ENCODE peak calls at places on chromosomes 1 and 21, in eight cellular contexts. X is AG04450; O is CD4-positive, alpha-beta T cell; L is GM12865; R is GM10248; M is psoas muscle; H is prostate gland; N is HL-60. D is an unnamed sample.

GRCh38 chr1:235102259-235102582 is 26.4 kb downstream of the TOMM20 start:
- DNase-seq in R (no peak), H (no peak), O (no peak), X (no peak), M (no peak), N (no peak), L (no peak), D (no peak)

GRCh38 chr1:182707116-182707515 is 22.7 kb upstream of the RGS8 start:
- DNase-seq in X (no peak), L (no peak), M (no peak), H (peak; percentile 74), N (no peak), R (no peak), O (no peak), D (no peak)

GRCh38 chr1:71080178-71080781 is 555 bp downstream of the ZRANB2 start:
- DNase-seq in R (peak; percentile 11), H (no peak), N (no peak), L (peak; percentile 31), X (no peak), O (no peak), M (no peak), D (no peak)

GRCh38 chr1:25996966-25997758 is 701 bp downstream of the PAFAH2 start:
- DNase-seq in M (no peak), N (peak; percentile 98), R (peak; percentile 55), L (peak; percentile 56), H (no peak), O (no peak), X (no peak), D (no peak)

GRCh38 chr1:81414417-81415087 is 386.2 kb upstream of the ADGRL2 start:
- DNase-seq in R (peak; percentile 57), H (peak; percentile 12), N (no peak), O (no peak), M (peak; percentile 58), L (peak; percentile 75), X (no peak), D (peak; percentile 82)

GRCh38 chr1:154502066-154502741 is at the start of the genes SHE and TDRD10:
- DNase-seq in N (no peak), R (peak; percentile 45), H (no peak), O (no peak), M (peak; percentile 64), X (no peak), L (no peak), D (no peak)

GRCh38 chr1:45272943-45273342 is 53.8 kb upstream of the HPDL start:
- DNase-seq in H (no peak), X (peak; percentile 26), L (no peak), R (no peak), N (no peak), O (no peak), M (no peak), D (no peak)

GRCh38 chr1:216723274-216723780 is at the start of gene ESRRG:
- DNase-seq in O (no peak), L (no peak), X (no peak), R (no peak), N (no peak), M (peak; percentile 56), H (peak; percentile 71), D (peak; percentile 75)

GRCh38 chr1:104621221-104621620 is 871.5 kb downstream of the AMY1C start:
- DNase-seq in N (no peak), R (no peak), X (no peak), O (no peak), M (no peak), L (no peak), H (no peak), D (no peak)

GRCh38 chr21:33022828-33023573 is 2.7 kb upstream of the OLIG2 start:
- DNase-seq in M (no peak), X (no peak), O (no peak), R (no peak), N (no peak), H (no peak), L (no peak), D (no peak)

GRCh38 chr1:13662498-13662897 is 37.5 kb upstream of the PRDM2 start:
- DNase-seq in H (peak; percentile 16), N (no peak), L (no peak), M (no peak), O (no peak), X (no peak), R (no peak), D (no peak)

GRCh38 chr1:182054698-182055326 is 6.7 kb downstream of the ZNF648 start:
- DNase-seq in X (no peak), M (no peak), R (peak; percentile 56), H (peak; percentile 18), O (peak; percentile 30), N (no peak), L (peak; percentile 68), D (peak; percentile 75)

GRCh38 chr1:28517649-28517999 is 11.8 kb downstream of the RCC1 start:
- DNase-seq in M (no peak), H (no peak), N (no peak), L (peak; percentile 42), O (no peak), R (no peak), X (no peak), D (no peak)

GRCh38 chr1:16617101-16617727 is 3.9 kb upstream of the NBPF1 start:
- DNase-seq in O (no peak), M (no peak), N (no peak), R (no peak), X (no peak), H (no peak), L (no peak), D (no peak)

GRCh38 chr1:39177641-39178040 is 26.9 kb upstream of the MACF1 start:
- DNase-seq in X (no peak), N (no peak), M (no peak), L (no peak), H (no peak), O (no peak), R (no peak), D (no peak)

GRCh38 chr1:23581219-23581618 is 21.9 kb upstream of the ID3 start:
- DNase-seq in O (no peak), M (peak; percentile 67), R (no peak), L (no peak), X (peak; percentile 50), H (no peak), N (no peak), D (no peak)

GRCh38 chr21:40754466-40754865 is 92.5 kb downstream of the DSCAM start:
- DNase-seq in H (no peak), R (no peak), N (no peak), L (no peak), X (no peak), O (no peak), M (no peak), D (no peak)

GRCh38 chr1:75765697-75766355 is 20.2 kb upstream of the RABGGTB start:
- DNase-seq in O (no peak), R (no peak), M (no peak), N (no peak), X (peak; percentile 51), H (no peak), L (no peak), D (no peak)

GRCh38 chr1:222224576-222224975 is 323.3 kb downstream of the HHIPL2 start:
- DNase-seq in M (no peak), N (no peak), X (no peak), O (no peak), L (no peak), H (no peak), R (no peak), D (no peak)

GRCh38 chr1:208475449-208475848 is 231.3 kb upstream of the PLXNA2 start:
- DNase-seq in N (no peak), X (no peak), L (no peak), O (no peak), R (no peak), M (peak; percentile 17), H (no peak), D (no peak)

GRCh38 chr21:42258885-42259407 is 40.0 kb downstream of the ABCG1 start:
- DNase-seq in O (no peak), N (no peak), H (no peak), R (no peak), X (no peak), M (no peak), L (no peak), D (no peak)

GRCh38 chr1:30699762-30700161 is 23.6 kb downstream of the MATN1 start:
- DNase-seq in N (no peak), M (no peak), H (no peak), O (no peak), X (no peak), R (no peak), L (no peak), D (no peak)

GRCh38 chr1:30698401-30698981 is 24.9 kb downstream of the MATN1 start:
- DNase-seq in M (peak; percentile 31), R (no peak), X (no peak), H (no peak), O (no peak), N (no peak), L (no peak), D (no peak)

GRCh38 chr1:30697571-30697970 is 25.8 kb downstream of the MATN1 start:
- DNase-seq in N (no peak), L (peak; percentile 52), R (peak; percentile 67), O (no peak), M (peak; percentile 25), H (no peak), X (no peak), D (no peak)

GRCh38 chr1:30696831-30697230 is 26.6 kb downstream of the MATN1 start:
- DNase-seq in N (no peak), R (no peak), H (no peak), M (no peak), L (no peak), X (no peak), O (no peak), D (no peak)

GRCh38 chr1:30697977-30698376 is 25.4 kb downstream of the MATN1 start:
- DNase-seq in R (peak; percentile 47), O (no peak), N (no peak), L (no peak), H (no peak), M (no peak), X (no peak), D (no peak)
- TF ChIP-seq CTCF in R (no peak), O (no peak), N (no peak), L (no peak), H (no peak), M (no peak), X (no peak), D (no peak)

DNA sequence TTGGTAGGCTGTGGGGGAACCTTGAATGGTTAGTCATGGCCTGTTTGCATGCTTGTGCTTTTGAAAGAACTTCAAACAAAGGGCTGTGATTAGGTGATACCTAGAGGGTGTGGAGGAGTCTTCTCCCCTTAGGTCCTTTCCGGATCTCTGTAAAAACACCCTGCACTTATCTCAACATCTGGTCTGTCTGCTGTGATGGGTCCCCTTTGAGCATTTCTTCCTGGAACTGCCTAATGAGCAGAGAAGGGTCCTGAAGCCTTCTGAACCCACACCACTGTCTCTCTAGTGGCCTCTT is 59.6 kb downstream of the HUNK start:
- DNase-seq in H (no peak), L (no peak), M (no peak), N (no peak), O (no peak), R (no peak), X (no peak), D (no peak)
- TF ChIP-seq CTCF in H (no peak), L (no peak), M (no peak), N (no peak), O (no peak), R (no peak), X (no peak), D (no peak)

GRCh38 chr1:89994805-89995594 is at the start of gene ZNF326:
- DNase-seq in O (peak; percentile 90), L (peak; percentile 97), X (peak; percentile 93), H (peak; percentile 96), M (peak; percentile 97), R (peak; percentile 99), N (peak; percentile 91), D (peak; percentile 99)
- TF ChIP-seq CTCF in O (no peak), L (no peak), X (no peak), H (peak; percentile 10), M (no peak), R (peak; percentile 6), N (no peak), D (no peak)

GRCh38 chr1:33220701-33221384 is 35.4 kb upstream of the ZNF362 start:
- DNase-seq in N (no peak), L (no peak), R (no peak), O (no peak), X (no peak), M (no peak), H (peak; percentile 64), D (peak; percentile 58)
- TF ChIP-seq CTCF in N (no peak), L (no peak), R (no peak), O (no peak), X (no peak), M (no peak), H (no peak), D (no peak)

D was measured in Calu3.